ENCODE peak calls at places on chromosomes 6 and 20, in five cellular contexts. U, M, K, B and D are unnamed samples.

GRCh38 chr20:64219202-64219601 is 36.3 kb upstream of the PCMTD2 start:
- DNase-seq in K (no peak), B (no peak), M (no peak), U (no peak), D (peak)

GRCh38 chr6:147715035-147715434 is 206.5 kb downstream of the SAMD5 start:
- DNase-seq in U (no peak), M (no peak), B (no peak), K (no peak), D (no peak)

GRCh38 chr6:119096683-119097310 is 18.3 kb upstream of the FAM184A start:
- DNase-seq in K (peak), M (peak), B (peak), U (no peak), D (peak)

GRCh38 chr6:138817799-138818198 is 21.9 kb downstream of the ECT2L start:
- DNase-seq in K (no peak), U (no peak), B (no peak), M (peak), D (no peak)

GRCh38 chr20:34544109-34544793 is 14.3 kb upstream of the MAP1LC3A start:
- DNase-seq in M (no peak), U (peak), B (no peak), K (no peak), D (no peak)

GRCh38 chr6:137958809-137959565 is 91.9 kb downstream of the TNFAIP3 start:
- DNase-seq in K (no peak), U (no peak), B (no peak), M (no peak), D (no peak)

GRCh38 chr6:14732845-14733757 is 512.8 kb upstream of the JARID2 start:
- DNase-seq in M (peak), K (no peak), U (peak), B (no peak), D (no peak)

GRCh38 chr6:113137411-113137810 is 719.7 kb upstream of the MARCKS start:
- DNase-seq in B (peak), U (no peak), K (peak), M (no peak), D (peak)

GRCh38 chr20:53597085-53597482 is 3.4 kb upstream of the ZNF217 start:
- DNase-seq in M (no peak), U (no peak), K (peak), B (no peak), D (no peak)

GRCh38 chr6:36361071-36361470 is 24.4 kb upstream of the BNIP5 start:
- DNase-seq in K (no peak), U (no peak), B (no peak), M (no peak), D (no peak)

GRCh38 chr6:99613398-99613704 is 6.7 kb downstream of the PRDM13 start:
- DNase-seq in M (peak), K (peak), B (peak), U (peak), D (peak)

GRCh38 chr6:168585441-168585840 is 144.5 kb downstream of the SMOC2 start:
- DNase-seq in M (no peak), B (no peak), U (no peak), K (no peak), D (no peak)
- H3K27ac ChIP-seq in M (no peak), B (no peak), U (no peak), K (no peak), D (no peak)

GRCh38 chr6:152265651-152266050 is 371.5 kb downstream of the SYNE1 start:
- DNase-seq in U (no peak), K (no peak), M (no peak), B (no peak), D (no peak)
- H3K27ac ChIP-seq in U (no peak), K (no peak), M (no peak), B (peak), D (no peak)

GRCh38 chr6:1197309-1197708 is 114.6 kb upstream of the FOXQ1 start:
- DNase-seq in K (no peak), M (no peak), U (no peak), B (no peak), D (no peak)
- H3K27ac ChIP-seq in K (no peak), M (no peak), U (no peak), B (no peak), D (no peak)

DNA sequence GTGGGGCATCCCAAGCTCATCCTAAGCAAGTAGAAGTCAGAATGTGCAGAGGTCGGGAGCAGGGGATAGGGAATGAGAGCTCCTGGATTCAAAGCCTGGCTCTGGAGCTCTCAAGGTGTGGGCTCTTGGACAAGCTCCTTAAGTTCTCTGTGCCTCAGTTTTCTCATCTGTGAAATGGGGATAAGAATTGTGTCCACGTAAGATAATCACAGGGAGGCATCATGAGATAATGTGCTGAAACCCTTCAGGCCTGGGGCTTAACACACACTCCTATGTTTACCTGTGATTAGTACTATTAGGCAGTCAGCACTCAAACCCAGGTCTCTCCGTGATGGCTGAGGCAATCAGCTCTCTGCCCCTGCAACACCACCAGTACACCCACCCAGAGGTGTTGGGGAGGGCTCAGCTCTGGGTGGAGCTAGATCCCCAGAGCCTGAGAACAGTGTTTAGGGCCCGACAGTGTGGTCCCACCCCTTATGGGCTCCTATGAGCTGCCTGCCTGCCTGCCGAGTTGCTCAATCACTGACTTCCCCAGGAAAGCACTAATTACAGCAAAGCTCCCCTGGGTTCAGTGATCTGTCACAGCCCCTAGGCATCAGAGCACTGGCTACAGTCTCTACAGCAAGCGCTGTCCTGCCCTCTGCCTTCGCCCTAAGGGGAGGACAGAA is 6.3 kb upstream of the SIRPA start:
- DNase-seq in M (peak), B (no peak), U (no peak), K (no peak), D (peak)
- H3K27ac ChIP-seq in M (no peak), B (no peak), U (no peak), K (no peak), D (no peak)

GRCh38 chr6:5942591-5942990 is 64.1 kb downstream of the NRN1 start:
- DNase-seq in M (no peak), U (no peak), B (no peak), K (no peak), D (no peak)
- H3K27ac ChIP-seq in M (no peak), U (no peak), B (no peak), K (no peak), D (no peak)

DNA sequence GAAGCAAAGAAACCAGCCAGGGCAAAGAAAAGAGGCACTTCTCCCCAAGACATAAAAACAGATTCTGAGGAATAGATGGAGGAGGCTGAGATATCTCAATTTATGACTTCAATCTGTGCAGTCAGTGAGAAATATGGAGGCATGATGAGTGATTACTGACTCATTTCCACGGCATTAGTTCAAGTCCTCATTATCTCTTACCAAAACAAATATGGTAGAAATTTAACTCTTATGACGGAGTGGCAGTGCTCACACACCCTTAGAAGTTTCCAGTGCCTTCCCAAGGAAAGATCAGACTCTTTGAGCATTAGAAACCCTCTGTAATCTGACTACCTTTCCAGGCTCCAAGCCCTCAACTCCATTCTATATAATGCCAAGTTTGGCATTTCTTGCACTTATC is 364.1 kb downstream of the ARHGAP18 start:
- DNase-seq in M (peak), B (no peak), K (no peak), U (no peak), D (no peak)
- H3K27ac ChIP-seq in M (no peak), B (no peak), K (no peak), U (no peak), D (no peak)